ENCODE peak calls at places on chromosomes 5 and 9, in four cellular contexts. H is GM04504, X is MM.1S, A is putamen. D is an unnamed sample.

GRCh38 chr5:179209359-179210150 is 135.7 kb downstream of the ADAMTS2 start:
- DNase-seq in H (peak), A (no peak), X (no peak), D (no peak)

GRCh38 chr5:56405116-56405515 is 172.0 kb upstream of the ANKRD55 start:
- DNase-seq in X (no peak), A (no peak), H (no peak), D (no peak)

GRCh38 chr9:81826541-81826906 is 101.7 kb upstream of the SPATA31D4 start:
- DNase-seq in X (no peak), H (no peak), A (peak), D (no peak)

GRCh38 chr5:172479784-172480115 is 25.4 kb upstream of the SH3PXD2B start:
- DNase-seq in A (no peak), H (no peak), X (no peak), D (no peak)

GRCh38 chr9:71073494-71073893 is 47.9 kb downstream of the TRPM3 start:
- DNase-seq in A (no peak), H (no peak), X (no peak), D (no peak)

GRCh38 chr9:114318416-114318815 is 4.5 kb upstream of the ORM1 start:
- DNase-seq in H (no peak), X (no peak), A (no peak), D (no peak)

GRCh38 chr5:37055383-37055990 is 178.9 kb downstream of the NIPBL start:
- DNase-seq in H (no peak), X (no peak), A (no peak), D (no peak)

GRCh38 chr9:137501457-137501856 is 42.3 kb upstream of the NSMF start:
- DNase-seq in H (no peak), X (no peak), A (no peak), D (no peak)

GRCh38 chr5:120683580-120683979 is 219.5 kb downstream of the PRR16 start:
- DNase-seq in A (no peak), H (no peak), X (no peak), D (no peak)

GRCh38 chr9:2286306-2286705 is 271.2 kb downstream of the SMARCA2 start:
- DNase-seq in X (no peak), H (no peak), A (no peak), D (no peak)

GRCh38 chr9:130265431-130266235 is at the start of gene HMCN2:
- DNase-seq in A (no peak), X (no peak), H (no peak), D (no peak)

GRCh38 chr5:69364414-69364813 is 4.9 kb downstream of the AK6 start:
- DNase-seq in X (no peak), H (no peak), A (no peak), D (peak)

GRCh38 chr5:132876020-132876759 is 2.7 kb downstream of the LEAP2 start:
- DNase-seq in H (no peak), A (no peak), X (no peak), D (no peak)

GRCh38 chr9:34328500-34328982 is 527 bp downstream of the KIF24 start:
- DNase-seq in X (no peak), A (no peak), H (no peak), D (no peak)

GRCh38 chr9:35696520-35697215 is 6.9 kb upstream of the TPM2 start:
- DNase-seq in X (peak), A (peak), H (no peak), D (peak)